ENCODE peak calls at places on chromosomes 12 and 14, in eight cellular contexts. B is aorta, Z is body of pancreas, Y is OCI-LY7, W is mesenchymal stem cell, K is stomach, Q is mammary epithelial cell, I is vagina. P is an unnamed sample. For H3K4me1, the result is how much of the 10 kb centered on the place peaks cover.

GRCh38 chr12:29033519-29033918 is 115.6 kb upstream of the FAR2 start:
- DNase-seq in I (no peak), K (no peak), B (no peak), Y (no peak), Q (no peak), Z (no peak), W (no peak), P (no peak)

GRCh38 chr14:90439874-90440442 is 43.1 kb downstream of the CALM1 start:
- DNase-seq in W (no peak), B (no peak), I (no peak), K (no peak), Z (no peak), Y (no peak), Q (peak), P (no peak)

GRCh38 chr12:90098132-90098779 is 389.6 kb upstream of the ATP2B1 start:
- DNase-seq in I (no peak), B (no peak), Y (peak), Z (no peak), W (no peak), Q (no peak), K (no peak), P (no peak)

GRCh38 chr14:57845802-57846531 is 19.9 kb downstream of the SLC35F4 start:
- DNase-seq in K (no peak), Z (no peak), Q (no peak), B (no peak), I (no peak), Y (no peak), W (no peak), P (peak)

GRCh38 chr12:51820721-51821422 is 27.6 kb downstream of the FIGNL2 start:
- DNase-seq in Q (no peak), Y (no peak), K (peak), Z (peak), W (no peak), B (peak), I (no peak), P (peak)

GRCh38 chr14:38578278-38578681 is 322.4 kb upstream of the CLEC14A start:
- DNase-seq in I (no peak), K (no peak), Q (no peak), Y (no peak), W (peak), Z (no peak), B (no peak), P (peak)

GRCh38 chr12:54017845-54018607 is 9.2 kb downstream of the HOXC8 start:
- DNase-seq in Z (peak), B (peak), Q (peak), Y (peak), W (peak), K (peak), I (no peak), P (peak)

GRCh38 chr12:95774311-95775045 is 16.1 kb downstream of the NTN4 start:
- DNase-seq in K (no peak), I (no peak), Z (no peak), B (no peak), Y (no peak), W (peak), Q (peak), P (no peak)

GRCh38 chr12:52005903-52006703 is 643 bp upstream of the TAMALIN start:
- DNase-seq in W (peak), I (no peak), K (peak), Q (no peak), Z (peak), Y (peak), B (peak), P (peak)

GRCh38 chr12:127169321-127170270 is 1097.4 kb upstream of the TMEM132C start:
- DNase-seq in K (no peak), B (no peak), Z (no peak), Q (no peak), Y (no peak), I (peak), W (peak), P (no peak)

GRCh38 chr14:92253381-92253894 is 69.5 kb upstream of the SLC24A4 start:
- DNase-seq in W (no peak), Z (peak), I (no peak), Q (no peak), K (no peak), B (no peak), Y (no peak), P (peak)

GRCh38 chr12:113333877-113334785 is 778 bp downstream of the SLC8B1 start:
- DNase-seq in Q (peak), B (peak), Y (peak), K (peak), I (no peak), W (no peak), Z (peak), P (no peak)

GRCh38 chr12:104152691-104153241 is 14.8 kb upstream of the NFYB start:
- DNase-seq in Z (no peak), I (no peak), W (no peak), Q (no peak), K (no peak), B (no peak), Y (no peak), P (no peak)

GRCh38 chr12:66129934-66130266 is 650 bp downstream of the LLPH start:
- DNase-seq in Q (no peak), Y (no peak), Z (no peak), K (no peak), I (no peak), B (no peak), W (peak), P (peak)

GRCh38 chr14:26729851-26730250 is 132.0 kb upstream of the NOVA1 start:
- DNase-seq in W (no peak), Z (no peak), Q (no peak), Y (no peak), K (no peak), I (no peak), B (no peak), P (no peak)

GRCh38 chr12:12081836-12082497 is 11.2 kb downstream of the BCL2L14 start:
- DNase-seq in B (no peak), W (peak), K (no peak), Z (peak), Y (peak), Q (peak), I (peak), P (peak)

GRCh38 chr12:79662046-79662811 is 28.5 kb downstream of the PAWR start:
- DNase-seq in Q (no peak), Y (no peak), W (peak), K (no peak), Z (no peak), B (no peak), I (no peak), P (peak)

GRCh38 chr12:79935624-79936040 is 735 bp upstream of the PPP1R12A start:
- DNase-seq in Z (no peak), I (no peak), K (no peak), B (no peak), Q (peak), W (no peak), Y (peak), P (peak)

GRCh38 chr14:77023001-77023996 is 5.2 kb downstream of the IRF2BPL start:
- DNase-seq in Y (no peak), W (peak), K (peak), Z (peak), B (no peak), Q (peak), I (no peak), P (peak)

GRCh38 chr14:81005540-81006228 is 50.3 kb downstream of the TSHR start:
- DNase-seq in K (no peak), Z (no peak), Q (no peak), B (no peak), I (no peak), W (no peak), Y (no peak), P (no peak)

GRCh38 chr12:47615711-47616110 is 90.1 kb downstream of the RPAP3 start:
- DNase-seq in B (no peak), Q (no peak), Y (no peak), W (no peak), I (no peak), K (no peak), Z (no peak), P (no peak)

GRCh38 chr12:10213168-10214130 is 772 bp downstream of the GABARAPL1 start:
- DNase-seq in K (peak), Z (peak), I (peak), Y (peak), W (peak), Q (peak), B (peak), P (peak)

GRCh38 chr12:65822732-65823480 is 1.4 kb upstream of the HMGA2 start:
- DNase-seq in Q (peak), W (peak), I (no peak), K (peak), Z (peak), B (peak), Y (no peak), P (peak)

GRCh38 chr12:114661245-114661644 is 22.7 kb downstream of the TBX3 start:
- DNase-seq in W (no peak), Y (no peak), K (no peak), Q (no peak), I (no peak), B (no peak), Z (no peak), P (no peak)

GRCh38 chr14:93510030-93510429 is 79.3 kb downstream of the UNC79 start:
- DNase-seq in Q (no peak), K (no peak), W (no peak), I (no peak), Z (no peak), B (no peak), Y (no peak), P (no peak)
- H3K4me1 ChIP-seq in Q (under half), K (under half), W (under half), I (under half), Z (under half), B (under half), Y (under half), P (under half)

GRCh38 chr14:100560999-100561398 is 26.2 kb downstream of the BEGAIN start:
- DNase-seq in Z (no peak), B (no peak), Y (no peak), Q (no peak), K (no peak), I (no peak), W (no peak), P (no peak)
- H3K4me1 ChIP-seq in Z (under half), B (under half), Y (under half), Q (under half), K (under half), I (under half), W (under half), P (under half)

GRCh38 chr14:23146980-23147379 is 27.9 kb upstream of the CEBPE start:
- DNase-seq in B (no peak), K (no peak), Y (no peak), W (no peak), Q (no peak), I (no peak), Z (no peak), P (no peak)

GRCh38 chr14:23148596-23149249 is 29.7 kb upstream of the CEBPE start:
- DNase-seq in K (no peak), Q (no peak), B (no peak), Z (no peak), Y (no peak), W (peak), I (no peak), P (no peak)

GRCh38 chr14:23147676-23148075 is 28.6 kb upstream of the CEBPE start:
- DNase-seq in Y (no peak), K (peak), Z (peak), W (peak), Q (peak), I (no peak), B (no peak), P (no peak)

GRCh38 chr14:23151342-23151741 is 32.1 kb downstream of the SLC7A8 start:
- DNase-seq in Y (no peak), Q (no peak), I (no peak), W (no peak), Z (no peak), K (no peak), B (no peak), P (no peak)

DNA sequence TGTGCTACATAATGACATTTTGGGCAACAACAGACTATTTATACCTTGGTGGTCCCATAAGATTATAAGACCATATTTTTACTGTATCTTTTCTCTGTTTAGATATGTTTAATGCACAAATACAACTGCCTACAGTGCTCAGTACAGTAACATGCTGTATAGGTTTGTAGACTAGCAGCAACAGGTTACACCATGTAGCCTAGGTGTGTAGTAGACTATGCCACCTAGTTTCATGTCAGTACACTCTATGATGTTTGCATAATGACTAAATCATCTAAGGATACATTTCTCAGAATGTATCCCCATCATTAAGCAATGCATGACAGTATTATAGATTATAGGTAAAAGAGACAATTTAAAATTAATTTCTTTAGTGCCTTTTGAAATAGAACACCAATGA is 30.7 kb upstream of the CEBPE start:
- DNase-seq in Y (no peak), Z (no peak), Q (no peak), K (no peak), I (no peak), B (no peak), W (no peak), P (no peak)
- H3K4me1 ChIP-seq in Y (under half), Z (under half), Q (under half), K (half or more), I (half or more), B (under half), W (under half), P (under half)

GRCh38 chr12:64670039-64670438 is 59.7 kb downstream of the RASSF3 start:
- DNase-seq in I (no peak), Z (no peak), Y (peak), Q (no peak), B (no peak), W (no peak), K (no peak), P (no peak)
- H3K4me1 ChIP-seq in I (half or more), Z (half or more), Y (half or more), Q (under half), B (under half), W (under half), K (half or more), P (under half)

GRCh38 chr14:61520546-61520945 is 174.8 kb upstream of the HIF1A start:
- DNase-seq in Y (no peak), W (no peak), K (no peak), I (no peak), Z (no peak), Q (peak), B (no peak), P (no peak)
- H3K4me1 ChIP-seq in Y (under half), W (under half), K (half or more), I (half or more), Z (half or more), Q (under half), B (under half), P (under half)

DNA sequence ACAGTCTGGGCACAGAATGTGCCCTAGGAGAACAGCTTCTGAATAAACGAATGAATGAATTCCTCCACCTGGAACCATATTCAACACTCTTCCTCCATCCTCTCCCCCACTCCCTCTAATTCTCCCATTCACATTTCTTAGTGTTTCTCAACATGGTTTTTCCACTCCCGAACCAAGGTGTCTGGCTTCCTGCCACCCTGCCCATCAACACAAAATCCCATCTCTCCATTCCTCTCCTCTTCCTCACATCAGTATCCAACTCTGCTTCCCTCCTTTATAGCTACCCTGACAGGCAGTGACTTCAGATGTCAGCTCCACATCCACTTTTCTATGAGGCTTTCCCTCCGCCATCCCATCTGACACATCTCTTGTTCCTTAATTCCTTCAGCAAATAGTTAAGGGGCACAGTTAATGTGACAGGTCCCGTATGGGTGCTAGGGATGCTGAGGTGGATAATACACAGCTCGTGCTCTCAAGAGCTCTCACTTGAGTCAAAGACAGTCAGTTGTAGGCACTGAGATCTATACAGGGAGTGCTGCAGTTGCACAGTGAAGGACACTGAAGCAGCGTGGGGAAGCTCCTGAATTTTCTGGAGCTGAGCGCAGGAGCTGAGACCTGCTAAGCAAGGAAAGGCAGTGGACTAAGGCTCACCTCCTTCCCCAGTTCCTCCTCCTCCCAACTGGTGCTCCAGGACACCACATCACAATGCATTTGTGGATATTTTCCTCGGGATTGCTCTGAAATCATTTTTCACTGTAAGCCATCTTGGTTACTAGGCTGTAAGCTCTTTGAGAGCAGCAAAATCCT is 2.7 kb downstream of the TNFRSF1A start:
- DNase-seq in Y (no peak), I (no peak), W (peak), Z (no peak), Q (no peak), B (no peak), K (no peak), P (no peak)
- H3K4me1 ChIP-seq in Y (half or more), I (half or more), W (under half), Z (half or more), Q (half or more), B (under half), K (half or more), P (under half)

GRCh38 chr12:30993766-30994165 is 67.2 kb downstream of the TSPAN11 start:
- DNase-seq in Q (no peak), B (no peak), Y (no peak), W (no peak), K (no peak), I (no peak), Z (no peak), P (no peak)

GRCh38 chr12:30992381-30992780 is 65.8 kb downstream of the TSPAN11 start:
- DNase-seq in B (no peak), Z (no peak), Y (no peak), Q (no peak), W (no peak), I (no peak), K (no peak), P (no peak)

GRCh38 chr12:30996255-30996654 is 69.7 kb downstream of the TSPAN11 start:
- DNase-seq in Z (no peak), Q (no peak), K (no peak), W (peak), Y (no peak), I (no peak), B (no peak), P (peak)

GRCh38 chr12:30996752-30997151 is 70.2 kb downstream of the TSPAN11 start:
- DNase-seq in K (no peak), Z (no peak), I (no peak), Q (no peak), W (no peak), Y (no peak), B (peak), P (no peak)

GRCh38 chr12:30994274-30994673 is 67.7 kb downstream of the TSPAN11 start:
- DNase-seq in Y (no peak), K (no peak), Q (no peak), I (no peak), Z (no peak), B (no peak), W (no peak), P (no peak)
- H3K4me1 ChIP-seq in Y (under half), K (under half), Q (under half), I (under half), Z (under half), B (under half), W (under half), P (under half)

P was measured in mesendoderm.